ENCODE peak calls at places on chromosomes 4 and X, in seven cellular contexts. I, K, W, B, T, R and F are unnamed samples.

GRCh38 chr4:164799410-164799809 is 45.5 kb downstream of the SMIM31 start:
- DNase-seq in T (no peak), R (no peak), I (no peak), K (no peak), B (no peak), W (no peak), F (peak)

GRCh38 chr4:22170353-22170752 is 221.8 kb upstream of the KCNIP4 start:
- DNase-seq in B (no peak), T (no peak), R (no peak), I (no peak), K (no peak), W (no peak), F (no peak)

GRCh38 chrX:142214081-142214480 is 9.0 kb upstream of the MAGEC2 start:
- DNase-seq in R (no peak), B (no peak), I (no peak), W (no peak), T (no peak), K (no peak), F (no peak)

GRCh38 chr4:1574601-1575417 is 109.3 kb downstream of the FAM53A start:
- DNase-seq in W (no peak), I (no peak), T (no peak), R (no peak), B (no peak), K (no peak), F (no peak)

GRCh38 chr4:146488495-146489174 is 33.1 kb downstream of the SLC10A7 start:
- DNase-seq in W (no peak), I (no peak), R (no peak), T (no peak), K (no peak), B (no peak), F (no peak)

GRCh38 chr4:113574636-113575103 is 186.9 kb downstream of the CAMK2D start:
- DNase-seq in B (no peak), R (no peak), T (no peak), K (no peak), W (no peak), I (no peak), F (no peak)

GRCh38 chrX:30414144-30414543 is 105.0 kb upstream of the NR0B1 start:
- DNase-seq in B (no peak), T (no peak), K (no peak), W (no peak), I (no peak), R (no peak), F (no peak)

GRCh38 chrX:38055170-38055847 is 49.0 kb downstream of the SYTL5 start:
- DNase-seq in R (no peak), W (no peak), I (no peak), T (no peak), K (no peak), B (no peak), F (no peak)

GRCh38 chr4:109079731-109080130 is 222.7 kb downstream of the COL25A1 start:
- DNase-seq in B (no peak), T (no peak), K (no peak), W (no peak), I (no peak), R (no peak), F (no peak)

GRCh38 chr4:53963786-53964185 is 100.6 kb downstream of the CHIC2 start:
- DNase-seq in K (no peak), W (no peak), B (no peak), T (no peak), I (no peak), R (no peak), F (no peak)

GRCh38 chrX:151563449-151563848 is at the start of gene PASD1:
- DNase-seq in R (no peak), W (no peak), I (no peak), K (no peak), B (peak), T (no peak), F (no peak)

GRCh38 chrX:14997271-14997670 is 124.0 kb downstream of the MOSPD2 start:
- DNase-seq in B (no peak), K (no peak), R (no peak), T (no peak), I (no peak), W (no peak), F (no peak)

GRCh38 chrX:9337056-9337455 is 127.8 kb upstream of the TBL1X start:
- DNase-seq in B (no peak), W (no peak), T (no peak), R (no peak), I (no peak), K (no peak), F (no peak)

GRCh38 chrX:9339603-9340569 is 125.0 kb upstream of the TBL1X start:
- DNase-seq in W (no peak), I (no peak), R (no peak), B (no peak), K (no peak), T (no peak), F (no peak)

GRCh38 chrX:9338986-9339385 is 125.9 kb upstream of the TBL1X start:
- DNase-seq in K (no peak), I (no peak), B (no peak), T (no peak), W (no peak), R (no peak), F (no peak)

GRCh38 chrX:9333873-9334272 is 131.0 kb upstream of the TBL1X start:
- DNase-seq in K (no peak), B (no peak), R (no peak), T (no peak), I (no peak), W (no peak), F (no peak)

GRCh38 chrX:9336501-9336900 is 128.4 kb upstream of the TBL1X start:
- DNase-seq in K (no peak), I (no peak), B (no peak), W (no peak), R (no peak), T (no peak), F (no peak)
- TF ChIP-seq REST in K (no peak), I (no peak), B (no peak), W (no peak), R (no peak), T (no peak), F (no peak)

GRCh38 chr4:5510506-5510905 is 197.9 kb downstream of the EVC2 start:
- DNase-seq in I (no peak), W (no peak), K (no peak), R (no peak), T (no peak), B (no peak), F (no peak)
- TF ChIP-seq REST in I (no peak), W (no peak), K (no peak), R (no peak), T (no peak), B (no peak), F (no peak)

DNA sequence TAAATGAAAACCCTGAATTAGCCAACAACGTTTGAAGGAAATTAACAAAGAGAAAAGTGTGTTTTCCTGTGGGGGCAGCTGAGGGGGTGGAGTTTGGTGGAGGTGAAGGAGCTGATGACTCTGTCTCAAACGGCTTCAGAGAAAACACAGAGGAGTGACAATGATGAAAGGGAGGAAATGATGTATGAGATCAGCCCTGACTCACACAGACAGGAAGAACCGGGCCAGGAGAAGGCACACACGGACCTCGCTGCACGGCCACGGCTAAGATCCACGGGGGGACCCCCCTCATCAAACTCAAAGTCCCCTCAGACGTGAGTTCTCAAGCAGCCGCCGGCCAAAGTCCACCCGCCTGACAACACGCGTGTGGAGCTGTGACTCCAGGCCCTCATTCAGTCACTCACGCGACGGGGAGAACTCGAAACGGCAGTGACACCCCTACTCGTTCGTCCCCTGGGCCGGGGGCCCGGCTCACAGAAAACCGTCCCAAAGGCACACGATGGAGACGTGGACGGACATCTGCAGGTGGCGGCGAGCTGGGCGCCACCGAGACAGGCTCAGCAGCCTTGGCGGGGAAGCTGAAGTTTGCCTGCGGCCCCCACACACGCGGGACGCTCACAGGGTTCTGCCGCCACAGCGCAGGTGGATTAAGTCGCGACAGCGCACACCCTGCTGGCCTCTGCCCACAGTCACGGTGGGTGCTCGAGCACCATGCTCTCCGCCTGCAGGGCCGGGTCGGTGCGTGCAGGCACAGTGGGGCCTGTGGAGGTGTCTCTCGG is 28.8 kb downstream of the PPP2R3B start:
- DNase-seq in R (no peak), B (no peak), I (no peak), K (no peak), W (no peak), T (no peak), F (no peak)
- TF ChIP-seq REST in R (no peak), B (no peak), I (no peak), K (no peak), W (no peak), T (no peak), F (no peak)

DNA sequence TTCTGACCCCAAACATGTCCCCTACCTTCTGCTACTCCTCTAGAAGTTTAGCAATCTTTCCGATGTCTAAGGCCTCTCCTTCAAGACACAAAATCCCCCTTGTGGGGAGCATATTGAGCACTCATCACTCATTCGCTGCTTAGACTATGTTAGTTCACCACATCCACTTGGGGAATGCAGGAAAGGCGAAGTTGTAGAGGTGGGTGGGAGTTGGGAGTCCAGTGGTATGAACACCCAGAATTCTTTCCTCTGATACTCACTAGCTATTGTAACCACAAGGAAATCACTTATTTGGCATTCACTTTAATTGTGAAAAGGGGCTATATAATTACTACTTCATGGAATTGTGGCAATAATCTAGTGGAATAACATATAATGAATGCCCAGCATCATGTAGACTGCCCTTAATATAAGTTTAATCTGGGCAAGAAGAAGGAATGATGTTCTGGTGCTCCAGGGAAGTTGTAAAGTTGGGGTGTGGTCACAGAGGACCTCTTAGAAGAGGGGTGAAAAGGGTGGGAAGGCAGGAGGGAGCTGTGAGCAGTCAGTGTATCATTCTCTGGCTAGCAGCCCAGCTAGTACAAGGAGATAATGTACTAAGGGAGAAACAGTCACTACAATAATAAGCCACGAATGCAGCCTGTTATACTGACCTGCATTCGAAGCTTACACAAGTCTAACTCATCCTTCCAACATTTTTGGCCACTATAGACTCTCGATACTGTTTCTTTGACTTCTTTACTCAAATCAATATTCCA is 468.2 kb upstream of the DIPK2B start:
- DNase-seq in W (no peak), B (no peak), T (no peak), R (no peak), K (no peak), I (peak), F (no peak)
- TF ChIP-seq REST in W (no peak), B (no peak), T (no peak), R (no peak), K (no peak), I (no peak), F (no peak)

GRCh38 chrX:103400931-103401330 is 24.6 kb downstream of the BEX3 start:
- DNase-seq in I (no peak), W (no peak), B (no peak), T (no peak), K (no peak), R (no peak), F (no peak)

GRCh38 chrX:103407776-103408175 is 31.4 kb downstream of the BEX3 start:
- DNase-seq in B (no peak), R (no peak), K (no peak), W (no peak), T (no peak), I (no peak), F (no peak)

GRCh38 chrX:103404225-103405008 is 28.1 kb downstream of the BEX3 start:
- DNase-seq in T (peak), I (peak), R (no peak), B (peak), K (peak), W (peak), F (peak)

GRCh38 chrX:103405009-103405333 is 28.6 kb downstream of the BEX3 start:
- DNase-seq in B (peak), I (no peak), K (no peak), W (no peak), T (no peak), R (no peak), F (no peak)

GRCh38 chrX:103406256-103406655 is 29.9 kb downstream of the BEX3 start:
- DNase-seq in R (no peak), K (no peak), B (no peak), T (no peak), I (no peak), W (no peak), F (no peak)
- TF ChIP-seq REST in R (no peak), K (no peak), B (no peak), T (no peak), I (no peak), W (no peak), F (no peak)

GRCh38 chrX:10237255-10237654 is 80.5 kb downstream of the CLCN4 start:
- DNase-seq in B (no peak), I (no peak), W (no peak), T (no peak), K (no peak), R (no peak), F (no peak)

GRCh38 chrX:10240918-10241317 is 84.1 kb downstream of the CLCN4 start:
- DNase-seq in I (no peak), B (no peak), T (no peak), K (no peak), R (no peak), W (no peak), F (no peak)

GRCh38 chrX:10243056-10243455 is 86.3 kb downstream of the CLCN4 start:
- DNase-seq in K (no peak), T (no peak), R (no peak), B (no peak), W (no peak), I (no peak), F (no peak)

GRCh38 chrX:10242036-10242435 is 85.3 kb downstream of the CLCN4 start:
- DNase-seq in W (no peak), K (no peak), T (no peak), R (no peak), B (no peak), I (no peak), F (no peak)

DNA sequence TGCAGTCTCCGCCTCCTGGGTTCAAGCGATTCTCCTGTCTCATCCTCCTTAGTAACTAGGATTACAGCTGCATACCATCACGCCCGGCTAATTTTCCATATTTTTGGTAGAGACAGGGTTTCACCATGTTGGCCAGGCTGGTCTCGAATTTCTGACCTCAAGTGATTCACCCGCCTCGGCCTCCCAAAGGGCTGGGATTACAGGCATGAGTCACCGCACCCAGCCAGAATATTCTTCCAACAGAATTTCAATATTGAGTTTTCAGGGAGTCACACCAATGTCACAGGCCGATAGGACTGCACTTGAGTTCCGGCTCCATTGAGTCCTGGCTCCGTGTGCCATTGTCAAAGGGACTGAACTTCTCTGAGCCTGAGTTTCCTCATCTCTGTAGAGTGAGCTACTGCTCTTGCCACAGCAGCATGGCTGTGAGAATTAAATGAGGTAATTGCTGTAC is 82.9 kb downstream of the CLCN4 start:
- DNase-seq in T (no peak), K (no peak), W (no peak), B (no peak), R (no peak), I (no peak), F (no peak)
- TF ChIP-seq REST in T (no peak), K (no peak), W (no peak), B (no peak), R (no peak), I (no peak), F (no peak)

GRCh38 chr4:19936471-19936870 is 315.2 kb upstream of the SLIT2 start:
- DNase-seq in I (no peak), B (no peak), K (no peak), W (no peak), T (no peak), R (no peak), F (no peak)
- TF ChIP-seq REST in I (no peak), B (no peak), K (no peak), W (no peak), T (no peak), R (no peak), F (no peak)